ENCODE peak calls at places on chromosomes 5 and 9, in four cellular contexts. D, F, J and W are unnamed samples.

GRCh38 chr5:74200560-74200959 is 440.0 kb downstream of the ENC1 start:
- DNase-seq in D (no peak), J (no peak), F (no peak), W (peak; percentile 34)

GRCh38 chr5:105687493-105687892 is 1983.2 kb downstream of the EFNA5 start:
- DNase-seq in F (no peak), D (no peak), J (no peak), W (no peak)

GRCh38 chr5:175657593-175658271 is at the start of gene HRH2:
- DNase-seq in D (no peak), F (no peak), J (no peak), W (no peak)

GRCh38 chr5:52948418-52949076 is 40.6 kb upstream of the ITGA2 start:
- DNase-seq in D (peak; percentile 74), J (peak; percentile 89), F (peak; percentile 92), W (peak; percentile 70)

GRCh38 chr5:9356306-9356942 is 189.5 kb downstream of the SEMA5A start:
- DNase-seq in F (peak; percentile 22), J (no peak), D (no peak), W (no peak)

GRCh38 chr5:43658499-43658898 is 55.5 kb downstream of the NNT start:
- DNase-seq in F (peak; percentile 82), D (no peak), J (peak; percentile 41), W (no peak)

GRCh38 chr5:139631520-139632165 is 16.5 kb upstream of the CXXC5 start:
- DNase-seq in J (no peak), D (no peak), F (no peak), W (no peak)

GRCh38 chr5:120219988-120220387 is 244.1 kb upstream of the PRR16 start:
- DNase-seq in F (no peak), D (no peak), J (no peak), W (no peak)

GRCh38 chr5:179802207-179802883 is 4.3 kb downstream of the MGAT4B start:
- DNase-seq in F (no peak), J (peak; percentile 66), D (no peak), W (no peak)

GRCh38 chr9:34993502-34994428 is 4.2 kb downstream of the DNAJB5 start:
- DNase-seq in D (peak; percentile 35), J (no peak), F (peak; percentile 80), W (no peak)

GRCh38 chr9:134294228-134295071 is 31.8 kb upstream of the RXRA start:
- DNase-seq in F (peak; percentile 32), D (no peak), J (no peak), W (no peak)

GRCh38 chr5:35861718-35862117 is 5.0 kb downstream of the IL7R start:
- DNase-seq in D (no peak), J (peak; percentile 6), F (peak; percentile 8), W (no peak)

GRCh38 chr9:91844170-91844569 is 105.9 kb downstream of the ROR2 start:
- DNase-seq in J (no peak), F (no peak), D (no peak), W (no peak)

GRCh38 chr5:33824516-33825195 is 67.1 kb downstream of the ADAMTS12 start:
- DNase-seq in D (no peak), J (no peak), F (peak; percentile 95), W (no peak)

GRCh38 chr5:97629281-97629680 is 446.2 kb upstream of the RIOK2 start:
- DNase-seq in F (peak; percentile 79), D (no peak), J (no peak), W (no peak)

GRCh38 chr9:99572529-99572928 is 249.2 kb upstream of the NR4A3 start:
- DNase-seq in D (no peak), F (no peak), J (no peak), W (no peak)

GRCh38 chr5:39696672-39697398 is 272.1 kb upstream of the DAB2 start:
- DNase-seq in J (no peak), D (no peak), F (no peak), W (no peak)

GRCh38 chr9:124632077-124632621 is 125.0 kb upstream of the NR5A1 start:
- DNase-seq in J (peak; percentile 28), D (no peak), F (peak; percentile 81), W (no peak)

GRCh38 chr9:16192403-16193017 is 639.7 kb downstream of the CCDC171 start:
- DNase-seq in F (peak; percentile 77), J (peak; percentile 45), D (no peak), W (no peak)

GRCh38 chr5:109506556-109506955 is 96.8 kb upstream of the PJA2 start:
- DNase-seq in D (no peak), F (no peak), J (no peak), W (no peak)

GRCh38 chr5:146789712-146790660 is 88.6 kb downstream of the PPP2R2B start:
- DNase-seq in F (no peak), D (no peak), J (no peak), W (no peak)

GRCh38 chr5:140005145-140005591 is 37.9 kb downstream of the NRG2 start:
- DNase-seq in F (no peak), D (no peak), J (no peak), W (no peak)

GRCh38 chr5:108418172-108418571 is 36.3 kb upstream of the FBXL17 start:
- DNase-seq in D (no peak), J (no peak), F (no peak), W (no peak)

GRCh38 chr9:87599901-87600610 is 102.4 kb downstream of the DAPK1 start:
- DNase-seq in J (peak; percentile 57), F (peak; percentile 93), D (peak; percentile 32), W (peak; percentile 37)

GRCh38 chr5:17056056-17056690 is 120.1 kb upstream of the MYO10 start:
- DNase-seq in J (peak; percentile 79), F (peak; percentile 66), D (peak; percentile 39), W (no peak)

GRCh38 chr5:180121799-180122198 is 50.2 kb upstream of the RNF130 start:
- DNase-seq in D (no peak), J (no peak), F (no peak), W (no peak)

GRCh38 chr5:125049721-125050357 is 303.4 kb upstream of the ZNF608 start:
- DNase-seq in F (no peak), D (no peak), J (peak; percentile 74), W (no peak)

GRCh38 chr9:88196456-88196855 is 58.2 kb upstream of the SPATA31C2 start:
- DNase-seq in D (no peak), F (no peak), J (peak; percentile 62), W (peak; percentile 45)

GRCh38 chr5:142298789-142299188 is 26.0 kb downstream of the SPRY4 start:
- DNase-seq in J (no peak), F (no peak), D (peak; percentile 60), W (no peak)

GRCh38 chr5:2378108-2378507 is 373.4 kb downstream of the IRX2 start:
- DNase-seq in F (no peak), D (no peak), J (no peak), W (no peak)

GRCh38 chr5:74767579-74767913 is 497 bp downstream of the NSA2 start:
- DNase-seq in D (peak; percentile 53), J (peak; percentile 25), F (peak; percentile 50), W (no peak)

GRCh38 chr9:113953541-113953940 is 77.4 kb downstream of the ZNF618 start:
- DNase-seq in D (no peak), F (peak; percentile 36), J (no peak), W (no peak)

GRCh38 chr9:16526380-16526779 is 344.1 kb downstream of the BNC2 start:
- DNase-seq in D (no peak), J (peak; percentile 55), F (peak; percentile 84), W (no peak)

GRCh38 chr5:472076-472655 is 29.2 kb downstream of the EXOC3 start:
- DNase-seq in F (peak; percentile 13), D (peak; percentile 41), J (no peak), W (no peak)

GRCh38 chr5:35651002-35651756 is 33.5 kb downstream of the SPEF2 start:
- DNase-seq in D (peak; percentile 22), F (peak; percentile 10), J (peak; percentile 82), W (peak; percentile 32)

DNA sequence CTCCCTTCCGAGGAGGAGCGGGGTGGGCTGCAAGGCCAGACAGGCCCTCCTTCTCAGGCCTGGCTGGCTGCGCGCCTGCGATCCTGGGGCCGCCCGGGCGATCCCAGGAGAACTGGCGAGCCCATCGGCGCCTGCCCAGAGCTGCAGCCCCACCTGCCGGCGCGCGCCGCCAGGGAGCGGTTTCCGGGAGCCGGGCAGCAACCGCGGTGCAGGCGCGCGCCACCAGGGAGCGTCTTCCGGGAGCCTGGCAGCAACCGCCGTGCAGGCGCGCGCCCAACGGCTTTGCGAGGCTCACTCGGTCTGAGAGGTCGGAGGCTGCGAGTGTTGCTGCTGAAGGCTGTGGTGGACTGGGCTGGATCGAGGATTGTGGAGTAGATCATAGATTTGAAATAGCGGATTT is 668.7 kb downstream of the SPATA31A6 start:
- DNase-seq in J (peak; percentile 32), F (peak; percentile 12), D (peak; percentile 70), W (peak; percentile 75)
- TF ChIP-seq CTCF in J (peak; percentile 16), F (peak; percentile 18), D (peak; percentile 32), W (no peak)

GRCh38 chr9:121445986-121446385 is 53.7 kb downstream of the GGTA1 start:
- DNase-seq in D (no peak), F (no peak), J (peak; percentile 20), W (no peak)
- TF ChIP-seq CTCF in D (no peak), F (no peak), J (peak; percentile 47), W (no peak)

GRCh38 chr5:41649659-41650058 is 139.3 kb upstream of the PLCXD3 start:
- DNase-seq in D (no peak), J (peak; percentile 34), F (peak; percentile 91), W (no peak)
- TF ChIP-seq CTCF in D (no peak), J (no peak), F (no peak), W (no peak)

GRCh38 chr5:93904917-93905316 is 163.5 kb upstream of the POU5F2 start:
- DNase-seq in J (no peak), F (no peak), D (no peak), W (no peak)

GRCh38 chr5:93915142-93915553 is 173.7 kb upstream of the POU5F2 start:
- DNase-seq in J (peak; percentile 77), D (no peak), F (peak; percentile 79), W (no peak)

DNA sequence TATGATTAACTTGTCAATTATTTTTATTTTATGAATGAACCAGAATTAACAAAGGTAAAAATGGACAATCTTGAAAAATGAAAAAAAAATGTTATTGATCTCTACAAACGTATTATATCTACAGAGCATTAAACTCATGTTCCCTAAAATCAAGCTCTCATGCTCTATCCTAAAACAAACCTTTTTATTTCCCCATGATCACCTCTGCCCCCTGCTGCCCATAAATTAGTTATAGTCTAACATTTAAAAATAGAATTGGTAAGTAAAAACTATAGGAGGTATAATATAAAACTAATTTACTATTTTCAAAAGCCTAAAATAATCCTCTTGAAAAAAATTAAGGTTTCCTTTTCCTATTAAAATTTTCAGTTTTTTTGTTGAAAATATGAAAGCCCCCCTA is 168.0 kb upstream of the POU5F2 start:
- DNase-seq in F (peak; percentile 35), D (no peak), J (peak; percentile 53), W (peak; percentile 13)
- TF ChIP-seq CTCF in F (peak; percentile 32), D (no peak), J (peak; percentile 58), W (no peak)